ENCODE peak calls at places on chromosomes 5 and 9, in five cellular contexts. One of them, this sample, is unnamed.
A peak's percentile ranks its signal among the peaks of the same experiment; 100 is the strongest.

GRCh38 chr9:109191746-109192145 is 24.7 kb upstream of the FRRS1L start:
- DNase-seq in body of pancreas: no peak
- DNase-seq in aorta: no peak
- DNase-seq in heart left ventricle: no peak
- DNase-seq in stomach: no peak
- DNase-seq in this sample: no peak

GRCh38 chr9:3768286-3768685 is 242.5 kb upstream of the RFX3 start:
- DNase-seq in heart left ventricle: no peak
- DNase-seq in body of pancreas: no peak
- DNase-seq in aorta: no peak
- DNase-seq in stomach: no peak
- DNase-seq in this sample: no peak

GRCh38 chr9:17367035-17367434 is 211.8 kb upstream of the SH3GL2 start:
- DNase-seq in heart left ventricle: no peak
- DNase-seq in body of pancreas: no peak
- DNase-seq in stomach: no peak
- DNase-seq in aorta: no peak
- DNase-seq in this sample: peak; percentile 10

GRCh38 chr9:28539432-28539831 is 966.2 kb upstream of the C9orf72 start:
- DNase-seq in heart left ventricle: no peak
- DNase-seq in body of pancreas: no peak
- DNase-seq in aorta: no peak
- DNase-seq in stomach: no peak
- DNase-seq in this sample: no peak

GRCh38 chr5:180080670-180081280 is 9.2 kb upstream of the RNF130 start:
- DNase-seq in stomach: no peak
- DNase-seq in aorta: no peak
- DNase-seq in heart left ventricle: no peak
- DNase-seq in body of pancreas: no peak
- DNase-seq in this sample: no peak

GRCh38 chr9:120431268-120431667 is 148.7 kb downstream of the CDK5RAP2 start:
- DNase-seq in aorta: no peak
- DNase-seq in heart left ventricle: no peak
- DNase-seq in stomach: no peak
- DNase-seq in body of pancreas: no peak
- DNase-seq in this sample: peak; percentile 62

GRCh38 chr9:10525972-10526371 is 86.8 kb downstream of the PTPRD start:
- DNase-seq in stomach: no peak
- DNase-seq in heart left ventricle: no peak
- DNase-seq in body of pancreas: no peak
- DNase-seq in aorta: no peak
- DNase-seq in this sample: no peak

GRCh38 chr5:107217721-107218130 is 453.0 kb downstream of the EFNA5 start:
- DNase-seq in body of pancreas: no peak
- DNase-seq in heart left ventricle: peak; percentile 90
- DNase-seq in stomach: no peak
- DNase-seq in aorta: peak; percentile 88
- DNase-seq in this sample: no peak

GRCh38 chr9:34862043-34862442 is 96.0 kb upstream of the PHF24 start:
- DNase-seq in aorta: no peak
- DNase-seq in heart left ventricle: no peak
- DNase-seq in stomach: no peak
- DNase-seq in body of pancreas: no peak
- DNase-seq in this sample: no peak

GRCh38 chr5:134007581-134008256 is 2.9 kb upstream of the VDAC1 start:
- DNase-seq in body of pancreas: no peak
- DNase-seq in aorta: no peak
- DNase-seq in heart left ventricle: no peak
- DNase-seq in stomach: no peak
- DNase-seq in this sample: no peak

GRCh38 chr9:33455952-33456351 is 8.6 kb upstream of the AQP3 start:
- DNase-seq in body of pancreas: no peak
- DNase-seq in heart left ventricle: no peak
- DNase-seq in aorta: no peak
- DNase-seq in stomach: no peak
- DNase-seq in this sample: no peak

GRCh38 chr9:127794001-127794791 is 8.4 kb downstream of the CDK9 start:
- DNase-seq in heart left ventricle: no peak
- DNase-seq in body of pancreas: peak; percentile 57
- DNase-seq in aorta: no peak
- DNase-seq in stomach: peak; percentile 66
- DNase-seq in this sample: no peak

GRCh38 chr9:30944741-30945280 is 1439.6 kb upstream of the ACO1 start:
- DNase-seq in stomach: no peak
- DNase-seq in body of pancreas: no peak
- DNase-seq in aorta: peak; percentile 48
- DNase-seq in heart left ventricle: no peak
- DNase-seq in this sample: no peak

GRCh38 chr5:15796557-15796956 is 296.6 kb downstream of the FBXL7 start:
- DNase-seq in aorta: no peak
- DNase-seq in stomach: no peak
- DNase-seq in body of pancreas: no peak
- DNase-seq in heart left ventricle: no peak
- DNase-seq in this sample: no peak

GRCh38 chr9:128309551-128309950 is 12.7 kb downstream of the TRUB2 start:
- DNase-seq in aorta: no peak
- DNase-seq in stomach: no peak
- DNase-seq in body of pancreas: no peak
- DNase-seq in heart left ventricle: no peak
- DNase-seq in this sample: no peak

GRCh38 chr5:82298668-82299067 is 20.5 kb upstream of the RPS23 start:
- DNase-seq in heart left ventricle: no peak
- DNase-seq in stomach: no peak
- DNase-seq in body of pancreas: no peak
- DNase-seq in aorta: no peak
- DNase-seq in this sample: no peak

GRCh38 chr9:126985870-126986498 is 71.4 kb downstream of the RALGPS1 start:
- DNase-seq in stomach: peak; percentile 84
- DNase-seq in aorta: no peak
- DNase-seq in body of pancreas: peak; percentile 74
- DNase-seq in heart left ventricle: peak; percentile 73
- DNase-seq in this sample: peak; percentile 93

GRCh38 chr5:108615216-108615615 is 132.5 kb upstream of the FER start:
- DNase-seq in heart left ventricle: no peak
- DNase-seq in stomach: no peak
- DNase-seq in body of pancreas: no peak
- DNase-seq in aorta: no peak
- DNase-seq in this sample: no peak

GRCh38 chr9:136614372-136614922 is 48.3 kb upstream of the EGFL7 start:
- DNase-seq in heart left ventricle: peak; percentile 90
- DNase-seq in body of pancreas: peak; percentile 41
- DNase-seq in aorta: no peak
- DNase-seq in stomach: no peak
- DNase-seq in this sample: no peak

GRCh38 chr5:153672347-153673090 is 182.0 kb downstream of the GRIA1 start:
- DNase-seq in body of pancreas: no peak
- DNase-seq in heart left ventricle: no peak
- DNase-seq in aorta: no peak
- DNase-seq in stomach: no peak
- DNase-seq in this sample: no peak

GRCh38 chr9:90114641-90115040 is 509.8 kb downstream of the GADD45G start:
- DNase-seq in stomach: no peak
- DNase-seq in body of pancreas: no peak
- DNase-seq in heart left ventricle: no peak
- DNase-seq in aorta: no peak
- DNase-seq in this sample: no peak

GRCh38 chr5:170451764-170452365 is 52.0 kb upstream of the KCNIP1 start:
- DNase-seq in heart left ventricle: no peak
- DNase-seq in aorta: no peak
- DNase-seq in body of pancreas: peak; percentile 25
- DNase-seq in stomach: no peak
- DNase-seq in this sample: no peak

GRCh38 chr5:65483474-65484346 is 2.0 kb upstream of the ADAMTS6 start:
- DNase-seq in body of pancreas: no peak
- DNase-seq in heart left ventricle: no peak
- DNase-seq in aorta: no peak
- DNase-seq in stomach: no peak
- DNase-seq in this sample: peak; percentile 72

GRCh38 chr9:121895836-121896544 is 197.1 kb downstream of the TTLL11 start:
- DNase-seq in stomach: peak; percentile 76
- DNase-seq in heart left ventricle: peak; percentile 44
- DNase-seq in body of pancreas: peak; percentile 55
- DNase-seq in aorta: no peak
- DNase-seq in this sample: peak; percentile 27

GRCh38 chr5:177475563-177476427 is 2.4 kb upstream of the DBN1 start:
- DNase-seq in aorta: no peak
- DNase-seq in stomach: no peak
- DNase-seq in heart left ventricle: no peak
- DNase-seq in body of pancreas: no peak
- DNase-seq in this sample: no peak

GRCh38 chr5:177476531-177477233 is 3.2 kb upstream of the DBN1 start:
- DNase-seq in heart left ventricle: peak; percentile 59
- DNase-seq in stomach: no peak
- DNase-seq in body of pancreas: no peak
- DNase-seq in aorta: peak; percentile 91
- DNase-seq in this sample: no peak

GRCh38 chr5:177473461-177473991 is at the start of gene DBN1:
- DNase-seq in heart left ventricle: no peak
- DNase-seq in body of pancreas: peak; percentile 34
- DNase-seq in aorta: peak; percentile 87
- DNase-seq in stomach: peak; percentile 49
- DNase-seq in this sample: no peak

GRCh38 chr5:177474094-177474493 is 660 bp upstream of the DBN1 start:
- DNase-seq in aorta: no peak
- DNase-seq in stomach: no peak
- DNase-seq in heart left ventricle: no peak
- DNase-seq in body of pancreas: no peak
- DNase-seq in this sample: no peak

DNA sequence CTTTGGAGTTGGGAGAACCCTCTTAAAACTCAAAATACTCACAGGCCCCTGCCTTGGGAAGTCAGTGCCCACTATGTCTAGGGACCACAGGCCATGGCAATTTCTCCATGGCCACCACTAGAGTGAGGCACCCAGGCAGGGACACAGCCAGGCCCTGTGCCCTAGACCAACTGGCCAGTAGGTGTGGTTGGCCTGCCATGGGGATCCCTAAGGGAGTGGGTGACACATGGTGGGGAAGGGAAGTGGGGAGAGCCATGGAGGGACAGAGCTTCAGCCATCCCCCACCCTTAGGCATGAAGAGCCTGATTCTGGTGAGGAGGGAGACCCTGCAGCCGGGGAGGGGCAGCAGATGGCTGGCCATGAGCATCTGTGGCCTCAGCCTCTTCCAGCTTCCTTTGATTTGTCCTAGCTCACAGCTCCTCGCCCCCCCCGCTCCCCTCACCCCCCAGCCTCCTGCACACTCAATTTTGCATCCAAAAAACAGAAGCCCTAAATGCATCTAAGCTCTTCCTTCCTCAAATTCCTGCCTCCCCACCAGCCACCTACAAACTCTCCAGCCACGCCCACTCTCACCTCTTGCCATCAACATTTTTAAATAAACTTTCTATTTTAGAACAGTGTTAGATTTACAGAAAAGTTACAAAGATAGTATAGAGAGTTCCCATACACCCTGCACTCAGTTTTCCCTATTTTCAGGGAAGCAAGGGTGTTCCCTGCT is 1.6 kb upstream of the DBN1 start:
- DNase-seq in heart left ventricle: no peak
- DNase-seq in aorta: no peak
- DNase-seq in stomach: no peak
- DNase-seq in body of pancreas: no peak
- DNase-seq in this sample: no peak
- H3K4me1 ChIP-seq in heart left ventricle: peaks cover 58% of the 10 kb centered on the region
- H3K4me1 ChIP-seq in aorta: no peaks in the 10 kb centered on the region
- H3K4me1 ChIP-seq in stomach: peaks cover 50% of the 10 kb centered on the region
- H3K4me1 ChIP-seq in body of pancreas: peaks cover 32% of the 10 kb centered on the region
- H3K4me1 ChIP-seq in this sample: no peaks in the 10 kb centered on the region

GRCh38 chr9:110555971-110556370 is 23.6 kb downstream of the SVEP1 start:
- DNase-seq in body of pancreas: peak; percentile 70
- DNase-seq in stomach: peak; percentile 28
- DNase-seq in heart left ventricle: peak; percentile 38
- DNase-seq in aorta: no peak
- DNase-seq in this sample: peak; percentile 5
- H3K4me1 ChIP-seq in body of pancreas: peaks cover 17% of the 10 kb centered on the region
- H3K4me1 ChIP-seq in stomach: no peaks in the 10 kb centered on the region
- H3K4me1 ChIP-seq in heart left ventricle: peaks cover 13% of the 10 kb centered on the region
- H3K4me1 ChIP-seq in aorta: peaks cover 3% of the 10 kb centered on the region
- H3K4me1 ChIP-seq in this sample: no peaks in the 10 kb centered on the region

GRCh38 chr5:157509587-157509986 is 49.6 kb downstream of the NIPAL4 start:
- DNase-seq in aorta: no peak
- DNase-seq in body of pancreas: no peak
- DNase-seq in stomach: no peak
- DNase-seq in heart left ventricle: no peak
- DNase-seq in this sample: no peak
- H3K4me1 ChIP-seq in aorta: no peaks in the 10 kb centered on the region
- H3K4me1 ChIP-seq in body of pancreas: peaks cover 10% of the 10 kb centered on the region
- H3K4me1 ChIP-seq in stomach: peaks cover 21% of the 10 kb centered on the region
- H3K4me1 ChIP-seq in heart left ventricle: peaks cover 37% of the 10 kb centered on the region
- H3K4me1 ChIP-seq in this sample: peaks cover 3% of the 10 kb centered on the region

GRCh38 chr9:134379774-134380431 is 53.6 kb downstream of the RXRA start:
- DNase-seq in aorta: no peak
- DNase-seq in stomach: no peak
- DNase-seq in heart left ventricle: no peak
- DNase-seq in body of pancreas: peak; percentile 31
- DNase-seq in this sample: no peak
- H3K4me1 ChIP-seq in aorta: no peaks in the 10 kb centered on the region
- H3K4me1 ChIP-seq in stomach: peaks cover 98% of the 10 kb centered on the region
- H3K4me1 ChIP-seq in heart left ventricle: peaks cover 100% of the 10 kb centered on the region
- H3K4me1 ChIP-seq in body of pancreas: peaks cover 90% of the 10 kb centered on the region
- H3K4me1 ChIP-seq in this sample: peaks cover 32% of the 10 kb centered on the region

This sample was measured in small intestine.